ENCODE peak calls at places on chromosomes 13 and 19, in six cellular contexts. D is midbrain, O is iPS DF 19.7, L is SHP77, A is bronchial epithelial cell, G is HTR-8/SVneo. J is an unnamed sample.

GRCh38 chr13:36101157-36101556 is 30.0 kb downstream of the DCLK1 start:
- DNase-seq in D (no peak), O (no peak), L (peak; percentile 11), A (no peak), G (no peak), J (no peak)

GRCh38 chr19:18869231-18869575 is 26.8 kb downstream of the CERS1 start:
- DNase-seq in D (no peak), O (no peak), L (no peak), A (no peak), G (no peak), J (no peak)

GRCh38 chr19:2043269-2043641 is 7.8 kb downstream of the MKNK2 start:
- DNase-seq in D (peak; percentile 25), O (no peak), L (no peak), A (no peak), G (no peak), J (no peak)

GRCh38 chr13:103354189-103354588 is 288.0 kb upstream of the SLC10A2 start:
- DNase-seq in D (no peak), O (no peak), L (no peak), A (no peak), G (no peak), J (no peak)

GRCh38 chr19:30338878-30339623 is 33.1 kb upstream of the ZNF536 start:
- DNase-seq in D (no peak), O (no peak), L (no peak), A (no peak), G (no peak), J (no peak)

GRCh38 chr13:99908129-99908805 is 63.3 kb downstream of the ZIC5 start:
- DNase-seq in D (no peak), O (no peak), L (peak; percentile 95), A (no peak), G (no peak), J (no peak)

GRCh38 chr19:35340431-35340830 is 7.3 kb upstream of the FFAR1 start:
- DNase-seq in D (no peak), O (no peak), L (no peak), A (no peak), G (no peak), J (no peak)

GRCh38 chr13:92074658-92075057 is 676.2 kb downstream of the GPC5 start:
- DNase-seq in D (peak; percentile 5), O (no peak), L (peak; percentile 49), A (peak; percentile 10), G (no peak), J (peak; percentile 29)

GRCh38 chr19:16702123-16702522 is 17.5 kb upstream of the NWD1 start:
- DNase-seq in D (no peak), O (no peak), L (no peak), A (peak; percentile 98), G (no peak), J (peak; percentile 93)

GRCh38 chr19:966481-967088 is 17.6 kb upstream of the WDR18 start:
- DNase-seq in D (no peak), O (no peak), L (peak; percentile 31), A (no peak), G (no peak), J (no peak)

GRCh38 chr19:16670291-16670690 is 9.4 kb downstream of the TMEM38A start:
- DNase-seq in D (no peak), O (no peak), L (no peak), A (no peak), G (no peak), J (no peak)

GRCh38 chr13:25930655-25931054 is 121.2 kb downstream of the SHISA2 start:
- DNase-seq in D (no peak), O (no peak), L (no peak), A (no peak), G (no peak), J (no peak)

GRCh38 chr13:23979361-23980159 is 82.3 kb upstream of the C1QTNF9B start:
- DNase-seq in D (peak; percentile 85), O (no peak), L (no peak), A (peak; percentile 29), G (peak; percentile 57), J (peak; percentile 69)

GRCh38 chr13:39038569-39038898 is 278 bp downstream of the NHLRC3 start:
- DNase-seq in D (no peak), O (no peak), L (peak; percentile 50), A (no peak), G (peak; percentile 3), J (no peak)

GRCh38 chr19:40362160-40362559 is 13.7 kb downstream of the PLD3 start:
- DNase-seq in D (no peak), O (no peak), L (no peak), A (no peak), G (no peak), J (no peak)

GRCh38 chr19:42420055-42420544 is 7.1 kb downstream of the LIPE start:
- DNase-seq in D (peak; percentile 37), O (no peak), L (peak; percentile 47), A (peak; percentile 99), G (peak; percentile 41), J (peak; percentile 89)

GRCh38 chr19:7500811-7501450 is 12.1 kb upstream of the PEX11G start:
- DNase-seq in D (peak; percentile 70), O (no peak), L (peak; percentile 81), A (no peak), G (peak; percentile 83), J (no peak)

GRCh38 chr13:49627831-49628652 is at the start of gene ARL11:
- DNase-seq in D (peak; percentile 14), O (peak; percentile 65), L (no peak), A (peak; percentile 32), G (no peak), J (no peak)

GRCh38 chr13:49042476-49042875 is 66.8 kb downstream of the FNDC3A start:
- DNase-seq in D (no peak), O (no peak), L (no peak), A (no peak), G (no peak), J (no peak)

GRCh38 chr13:113209880-113210421 is 538 bp downstream of the CUL4A start:
- DNase-seq in D (peak; percentile 40), O (no peak), L (peak; percentile 53), A (peak; percentile 57), G (no peak), J (peak; percentile 48)

GRCh38 chr19:16193466-16193865 is 4.2 kb upstream of the AP1M1 start:
- DNase-seq in D (no peak), O (no peak), L (no peak), A (no peak), G (no peak), J (no peak)

GRCh38 chr13:23212621-23213020 is 31.8 kb downstream of the SGCG start:
- DNase-seq in D (no peak), O (no peak), L (no peak), A (peak; percentile 2), G (no peak), J (no peak)

GRCh38 chr19:6362351-6362801 is 1.0 kb downstream of the CLPP start:
- DNase-seq in D (no peak), O (no peak), L (no peak), A (no peak), G (no peak), J (no peak)

GRCh38 chr19:42400404-42400803 is 10.3 kb upstream of the CNFN start:
- DNase-seq in D (no peak), O (no peak), L (no peak), A (no peak), G (no peak), J (no peak)

GRCh38 chr19:7348587-7349230 is at the start of gene ARHGEF18:
- DNase-seq in D (no peak), O (no peak), L (no peak), A (no peak), G (no peak), J (no peak)

GRCh38 chr13:85241045-85241444 is 558.2 kb downstream of the SLITRK6 start:
- DNase-seq in D (no peak), O (no peak), L (no peak), A (peak; percentile 87), G (no peak), J (peak; percentile 91)

GRCh38 chr13:48110930-48111721 is 16.2 kb upstream of the MED4 start:
- DNase-seq in D (peak; percentile 15), O (no peak), L (no peak), A (no peak), G (no peak), J (no peak)

GRCh38 chr13:104773775-104774174 is 1707.6 kb upstream of the SLC10A2 start:
- DNase-seq in D (peak; percentile 0), O (peak; percentile 5), L (peak; percentile 77), A (peak; percentile 72), G (peak; percentile 5), J (peak; percentile 68)

GRCh38 chr13:50396001-50396400 is 380.8 kb downstream of the KCNRG start:
- DNase-seq in D (no peak), O (no peak), L (no peak), A (peak; percentile 100), G (no peak), J (peak; percentile 29)

GRCh38 chr13:56861472-56861871 is 279.2 kb upstream of the PRR20A start:
- DNase-seq in D (no peak), O (no peak), L (no peak), A (no peak), G (peak; percentile 5), J (no peak)

GRCh38 chr19:12092065-12092867 is 27.7 kb downstream of the ZNF844 start:
- DNase-seq in D (peak; percentile 76), O (peak; percentile 65), L (no peak), A (peak; percentile 32), G (peak; percentile 92), J (no peak)

GRCh38 chr19:19539738-19540703 is 2.0 kb downstream of the CILP2 start:
- DNase-seq in D (no peak), O (no peak), L (no peak), A (peak; percentile 47), G (no peak), J (no peak)

GRCh38 chr13:112973577-112973951 is 4.5 kb downstream of the MCF2L start:
- DNase-seq in D (no peak), O (no peak), L (no peak), A (no peak), G (no peak), J (no peak)

GRCh38 chr13:20945952-20946383 is 43.4 kb upstream of the XPO4 start:
- DNase-seq in D (no peak), O (no peak), L (no peak), A (no peak), G (no peak), J (no peak)

GRCh38 chr19:4037301-4037949 is 29.3 kb downstream of the ZBTB7A start:
- DNase-seq in D (no peak), O (no peak), L (no peak), A (no peak), G (no peak), J (no peak)

GRCh38 chr13:98234348-98234747 is 57.3 kb upstream of the RNF113B start:
- DNase-seq in D (no peak), O (no peak), L (no peak), A (no peak), G (no peak), J (no peak)